ENCODE peak calls at places on chromosome 17, in six cellular contexts. I, Z, S, H, E and X are unnamed samples.

GRCh38 chr17:31401456-31402254 is 10.2 kb downstream of the RAB11FIP4 start:
- DNase-seq in I (no peak), Z (no peak), S (no peak), H (no peak), E (no peak), X (no peak)

GRCh38 chr17:48439473-48439872 is 9.5 kb upstream of the SKAP1 start:
- DNase-seq in I (peak), Z (no peak), S (no peak), H (no peak), E (peak), X (no peak)

GRCh38 chr17:27540300-27541105 is 84.3 kb downstream of the KSR1 start:
- DNase-seq in I (no peak), Z (peak), S (peak), H (peak), E (no peak), X (no peak)

GRCh38 chr17:78113804-78114785 is 14.5 kb downstream of the TMC6 start:
- DNase-seq in I (peak), Z (no peak), S (peak), H (no peak), E (no peak), X (no peak)

GRCh38 chr17:47620503-47621245 is 29.0 kb upstream of the KPNB1 start:
- DNase-seq in I (no peak), Z (no peak), S (no peak), H (no peak), E (no peak), X (no peak)

GRCh38 chr17:65698381-65699061 is 137.1 kb upstream of the AXIN2 start:
- DNase-seq in I (no peak), Z (no peak), S (no peak), H (no peak), E (no peak), X (no peak)

GRCh38 chr17:68036304-68037147 is 991 bp downstream of the KPNA2 start:
- DNase-seq in I (no peak), Z (no peak), S (no peak), H (no peak), E (no peak), X (no peak)

GRCh38 chr17:66494023-66494803 is 191.8 kb downstream of the PRKCA start:
- DNase-seq in I (no peak), Z (no peak), S (no peak), H (no peak), E (no peak), X (no peak)

GRCh38 chr17:43784628-43785101 is 4.4 kb downstream of the CFAP97D1 start:
- DNase-seq in I (no peak), Z (no peak), S (no peak), H (no peak), E (no peak), X (no peak)

GRCh38 chr17:42388381-42389134 is at the start of gene STAT3:
- DNase-seq in I (peak), Z (peak), S (peak), H (peak), E (peak), X (peak)
- TF ChIP-seq CTCF in I (no peak), Z (no peak), S (no peak), H (no peak), E (no peak), X (no peak)

GRCh38 chr17:82743344-82744219 is 8.2 kb downstream of the FN3K start:
- DNase-seq in I (no peak), Z (no peak), S (peak), H (no peak), E (no peak), X (no peak)
- TF ChIP-seq CTCF in I (no peak), Z (no peak), S (no peak), H (no peak), E (no peak), X (no peak)

GRCh38 chr17:56121661-56122060 is 31.6 kb upstream of the ANKFN1 start:
- DNase-seq in I (no peak), Z (no peak), S (no peak), H (no peak), E (no peak), X (no peak)
- TF ChIP-seq CTCF in I (peak), Z (no peak), S (no peak), H (no peak), E (no peak), X (no peak)

GRCh38 chr17:75006653-75007052 is 5.8 kb upstream of the MRPL58 start:
- DNase-seq in I (no peak), Z (no peak), S (peak), H (no peak), E (no peak), X (no peak)
- TF ChIP-seq CTCF in I (no peak), Z (no peak), S (no peak), H (no peak), E (peak), X (no peak)

GRCh38 chr17:73784015-73784603 is 139.9 kb upstream of the SDK2 start:
- DNase-seq in I (no peak), Z (no peak), S (no peak), H (peak), E (no peak), X (no peak)

GRCh38 chr17:73783382-73783766 is 139.1 kb upstream of the SDK2 start:
- DNase-seq in I (no peak), Z (no peak), S (no peak), H (no peak), E (no peak), X (no peak)

GRCh38 chr17:73785466-73785865 is 141.2 kb upstream of the SDK2 start:
- DNase-seq in I (no peak), Z (no peak), S (no peak), H (peak), E (no peak), X (no peak)

GRCh38 chr17:73782231-73782630 is 138.0 kb upstream of the SDK2 start:
- DNase-seq in I (no peak), Z (no peak), S (no peak), H (no peak), E (no peak), X (no peak)

GRCh38 chr17:73782641-73783381 is 138.6 kb upstream of the SDK2 start:
- DNase-seq in I (no peak), Z (no peak), S (no peak), H (no peak), E (no peak), X (no peak)
- TF ChIP-seq CTCF in I (peak), Z (no peak), S (no peak), H (no peak), E (no peak), X (no peak)

GRCh38 chr17:39194089-39194984 is 3.1 kb downstream of the CACNB1 start:
- DNase-seq in I (no peak), Z (no peak), S (peak), H (no peak), E (no peak), X (no peak)
- TF ChIP-seq CTCF in I (peak), Z (no peak), S (peak), H (no peak), E (no peak), X (no peak)